ENCODE peak calls at places on chromosome 6, in six cellular contexts. W is GM23248, V is HCT116, D is neural progenitor cell, M is mesendoderm, E is H9. J is an unnamed sample. For H3K79me2, the result is how much of the 10 kb centered on the place peaks cover.

GRCh38 chr6:161318456-161318855 is 44.6 kb upstream of the AGPAT4 start:
- DNase-seq in W (no peak), V (no peak), D (peak), M (no peak), E (no peak), J (no peak)

GRCh38 chr6:154427425-154427824 is 70.8 kb upstream of the IPCEF1 start:
- DNase-seq in W (no peak), V (no peak), D (no peak), M (no peak), E (no peak), J (no peak)

GRCh38 chr6:107196143-107196542 is 80.8 kb upstream of the BEND3 start:
- DNase-seq in W (no peak), V (no peak), D (no peak), M (no peak), E (no peak), J (peak)

GRCh38 chr6:44615621-44616020 is 228.1 kb downstream of the CDC5L start:
- DNase-seq in W (no peak), V (no peak), D (no peak), M (no peak), E (no peak), J (no peak)

GRCh38 chr6:32083812-32084768 is 25.0 kb downstream of the TNXB start:
- DNase-seq in W (no peak), V (no peak), D (no peak), M (no peak), E (no peak), J (no peak)

GRCh38 chr6:65637289-65638046 is 69.6 kb downstream of the EYS start:
- DNase-seq in W (no peak), V (no peak), D (no peak), M (no peak), E (no peak), J (no peak)

GRCh38 chr6:38239719-38240451 is 399.8 kb downstream of the BTBD9 start:
- DNase-seq in W (peak), V (no peak), D (no peak), M (peak), E (no peak), J (peak)

GRCh38 chr6:144334150-144334708 is 49.1 kb downstream of the UTRN start:
- DNase-seq in W (no peak), V (no peak), D (no peak), M (no peak), E (no peak), J (no peak)

GRCh38 chr6:35363293-35363750 is 21.0 kb downstream of the PPARD start:
- DNase-seq in W (peak), V (no peak), D (peak), M (peak), E (peak), J (peak)

GRCh38 chr6:152301021-152301805 is 335.9 kb downstream of the SYNE1 start:
- DNase-seq in W (no peak), V (no peak), D (no peak), M (no peak), E (no peak), J (peak)

GRCh38 chr6:39214120-39214813 is 15.0 kb downstream of the KCNK5 start:
- DNase-seq in W (no peak), V (no peak), D (no peak), M (no peak), E (no peak), J (no peak)

GRCh38 chr6:155224031-155224451 is 39.8 kb upstream of the CLDN20 start:
- DNase-seq in W (peak), V (peak), D (no peak), M (no peak), E (no peak), J (peak)

GRCh38 chr6:166106076-166106686 is 61.5 kb downstream of the TBXT start:
- DNase-seq in W (peak), V (peak), D (peak), M (peak), E (peak), J (peak)

GRCh38 chr6:50721978-50722377 is 8.7 kb downstream of the TFAP2D start:
- DNase-seq in W (no peak), V (no peak), D (no peak), M (no peak), E (no peak), J (no peak)

GRCh38 chr6:161362266-161362665 is 88.4 kb upstream of the AGPAT4 start:
- DNase-seq in W (no peak), V (no peak), D (no peak), M (no peak), E (no peak), J (no peak)

GRCh38 chr6:130632288-130632687 is 194.9 kb upstream of the SMLR1 start:
- DNase-seq in W (peak), V (no peak), D (peak), M (no peak), E (no peak), J (no peak)

GRCh38 chr6:73121421-73121993 is 103.8 kb downstream of the KHDC1L start:
- DNase-seq in W (peak), V (no peak), D (no peak), M (peak), E (no peak), J (peak)

GRCh38 chr6:11854418-11855165 is 76.0 kb upstream of the ADTRP start:
- DNase-seq in W (peak), V (no peak), D (no peak), M (no peak), E (no peak), J (peak)

GRCh38 chr6:16438677-16439615 is 200.6 kb downstream of the GMPR start:
- DNase-seq in W (peak), V (no peak), D (no peak), M (peak), E (no peak), J (peak)

GRCh38 chr6:114364295-114364694 is 21.5 kb upstream of the HS3ST5 start:
- DNase-seq in W (peak), V (no peak), D (peak), M (peak), E (peak), J (peak)

GRCh38 chr6:139369568-139370046 is 4.8 kb downstream of the CITED2 start:
- DNase-seq in W (peak), V (no peak), D (peak), M (peak), E (no peak), J (peak)

GRCh38 chr6:73610444-73611275 is 43.1 kb downstream of the SLC17A5 start:
- DNase-seq in W (peak), V (peak), D (peak), M (peak), E (no peak), J (peak)

GRCh38 chr6:91462236-91462635 is 875.4 kb upstream of the MAP3K7 start:
- DNase-seq in W (no peak), V (no peak), D (no peak), M (no peak), E (no peak), J (peak)

DNA sequence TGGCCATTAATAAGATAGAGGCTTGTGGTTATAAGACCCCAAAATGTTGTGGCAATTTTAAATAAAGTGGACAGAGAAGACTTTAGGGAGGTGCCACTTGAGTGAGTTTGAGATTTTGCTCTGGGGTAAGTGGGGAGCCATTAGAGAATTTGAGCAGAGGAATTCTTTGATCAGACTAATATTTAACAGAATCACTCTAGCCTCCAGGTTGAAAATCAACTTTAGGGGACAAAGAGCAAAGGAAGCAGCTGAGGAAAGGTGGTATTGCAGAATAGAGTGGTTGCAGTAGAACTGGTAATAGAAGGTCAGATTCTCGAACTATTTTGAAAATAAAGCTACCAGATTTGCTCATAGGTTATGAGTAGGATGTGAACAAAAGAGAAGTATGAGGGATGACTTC is 50.7 kb upstream of the RNF146 start:
- DNase-seq in W (no peak), V (no peak), D (no peak), M (no peak), E (no peak), J (no peak)
- H3K4me2 ChIP-seq in W (no peak), V (no peak), D (no peak), M (no peak), E (no peak), J (no peak)

DNA sequence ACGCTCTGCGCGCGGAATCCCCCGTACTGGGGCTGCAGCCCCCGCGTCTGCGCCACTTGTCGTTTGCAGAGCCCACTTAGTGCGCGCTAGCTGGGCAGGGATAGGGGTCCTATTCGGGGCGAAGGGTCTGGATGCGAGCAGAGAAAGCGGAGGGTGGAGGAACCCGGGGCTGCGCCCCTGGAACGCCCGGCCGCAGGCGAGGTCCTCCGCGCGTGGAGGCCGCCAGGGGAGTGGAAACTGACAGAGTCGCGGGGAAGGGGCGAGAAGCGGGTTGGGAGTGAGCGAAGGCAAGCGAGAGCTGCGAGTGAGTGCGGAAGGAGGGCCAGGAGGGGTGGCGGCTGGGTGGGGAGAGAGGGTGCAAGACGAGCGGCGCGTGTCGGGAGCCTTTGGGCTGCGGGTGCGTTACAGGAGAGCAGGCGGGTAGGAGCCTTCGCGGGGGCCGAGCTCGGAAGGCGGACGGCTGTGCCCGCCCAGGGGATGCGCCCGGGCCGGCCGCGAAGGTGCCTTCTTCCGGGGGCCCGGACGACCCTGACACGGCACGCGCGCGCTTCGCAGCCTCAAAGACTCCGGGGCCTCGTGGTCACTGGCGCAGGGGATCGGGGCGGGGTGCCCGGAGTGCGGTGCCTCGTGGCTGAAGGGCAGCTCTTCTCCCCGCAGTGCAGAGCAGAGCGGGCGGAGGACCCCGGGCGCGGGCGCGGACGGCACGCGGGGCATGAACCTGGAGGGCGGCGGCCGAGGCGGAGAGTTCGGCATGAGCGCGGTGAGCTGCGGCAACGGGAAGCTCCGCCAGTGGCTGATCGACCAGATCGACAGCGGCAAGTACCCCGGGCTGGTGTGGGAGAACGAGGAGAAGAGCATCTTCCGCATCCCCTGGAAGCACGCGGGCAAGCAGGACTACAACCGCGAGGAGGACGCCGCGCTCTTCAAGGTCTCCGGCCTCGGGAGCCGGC is 1.2 kb downstream of the IRF4 start:
- DNase-seq in W (peak), V (no peak), D (peak), M (peak), E (no peak), J (peak)
- H3K79me2 ChIP-seq in W (under half), V (under half), D (under half), M (under half), E (under half), J (under half)

GRCh38 chr6:21870071-21870729 is 276.6 kb downstream of the SOX4 start:
- DNase-seq in W (no peak), V (no peak), D (no peak), M (no peak), E (no peak), J (no peak)

GRCh38 chr6:21873562-21873961 is 280.0 kb downstream of the SOX4 start:
- DNase-seq in W (peak), V (no peak), D (no peak), M (no peak), E (no peak), J (peak)

GRCh38 chr6:21869085-21869771 is 275.7 kb downstream of the SOX4 start:
- DNase-seq in W (no peak), V (no peak), D (no peak), M (no peak), E (no peak), J (no peak)

GRCh38 chr6:21871831-21872230 is 278.3 kb downstream of the SOX4 start:
- DNase-seq in W (no peak), V (no peak), D (no peak), M (no peak), E (no peak), J (no peak)

GRCh38 chr6:21874372-21874771 is 280.8 kb downstream of the SOX4 start:
- DNase-seq in W (no peak), V (no peak), D (no peak), M (peak), E (no peak), J (no peak)
- H3K4me2 ChIP-seq in W (no peak), V (no peak), D (no peak), M (no peak), E (no peak), J (no peak)

GRCh38 chr6:85678000-85678601 is 35.4 kb upstream of the SYNCRIP start:
- DNase-seq in W (peak), V (no peak), D (no peak), M (no peak), E (no peak), J (no peak)
- H3K79me2 ChIP-seq in W (half or more), V (half or more), D (half or more), M (under half), E (under half), J (half or more)

DNA sequence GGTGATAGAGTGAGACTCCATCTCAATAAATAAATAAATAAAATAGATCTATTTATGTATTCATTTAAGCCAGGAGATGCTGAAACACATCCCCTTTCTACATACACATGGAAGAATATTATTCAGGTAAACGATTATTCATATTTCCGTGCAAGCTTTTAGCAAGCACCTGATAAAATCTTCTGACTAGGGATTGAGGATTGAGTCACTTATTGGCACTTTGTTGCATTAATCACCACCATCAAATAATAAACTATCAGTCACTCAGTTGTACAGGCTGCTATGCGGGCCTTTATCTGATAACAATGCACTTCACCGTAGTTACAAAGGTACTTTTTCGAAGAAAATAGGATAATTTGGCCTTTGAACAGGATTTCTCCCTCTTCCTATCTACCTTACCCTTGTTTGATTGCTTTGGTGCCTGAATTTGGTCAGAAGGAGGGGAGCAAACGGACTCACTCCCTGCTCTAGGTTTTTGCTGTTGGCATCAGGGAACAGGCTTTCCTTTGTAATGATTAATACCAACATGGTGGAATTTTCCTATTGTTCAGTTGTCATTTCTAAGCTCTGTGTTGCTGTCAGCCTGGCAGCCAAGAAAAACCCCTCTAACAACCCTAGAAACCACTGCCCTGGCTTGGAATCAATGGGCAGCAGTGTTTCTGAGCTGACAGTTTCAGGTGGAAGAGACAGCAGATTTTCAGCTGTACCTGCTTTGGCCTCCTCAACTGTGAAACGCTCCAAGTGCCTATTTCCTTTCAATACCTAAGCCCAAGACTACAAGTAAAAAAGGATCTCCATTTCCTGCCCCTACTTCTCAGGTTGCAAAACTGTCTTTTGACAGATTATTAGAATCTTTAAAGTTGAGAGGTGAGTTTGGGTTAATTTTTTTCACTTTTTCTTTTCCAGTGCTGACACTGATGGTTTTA is 63.0 kb downstream of the MYB start:
- DNase-seq in W (no peak), V (no peak), D (no peak), M (no peak), E (no peak), J (no peak)
- H3K4me2 ChIP-seq in W (no peak), V (no peak), D (no peak), M (no peak), E (no peak), J (no peak)

DNA sequence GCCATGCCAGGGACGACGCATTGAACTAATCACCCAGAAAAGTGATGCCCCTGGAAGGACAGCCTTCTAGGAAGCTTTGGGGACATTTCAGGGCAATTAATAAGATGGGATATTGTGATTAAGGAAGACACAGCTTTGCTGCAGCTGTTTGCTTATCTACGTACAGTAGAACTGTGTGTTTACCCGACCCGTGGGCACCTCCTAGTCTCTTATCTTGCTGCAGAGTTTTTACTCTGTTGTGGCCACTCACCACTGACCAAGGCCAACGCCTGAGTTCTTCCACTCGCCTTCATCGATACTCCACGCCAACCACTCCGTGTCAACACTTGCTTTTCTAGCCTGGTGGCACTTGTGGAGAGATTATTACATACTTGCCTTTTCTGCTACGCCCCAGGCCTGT is 105.9 kb upstream of the MLN start:
- DNase-seq in W (no peak), V (no peak), D (no peak), M (no peak), E (no peak), J (no peak)
- H3K79me2 ChIP-seq in W (under half), V (under half), D (under half), M (under half), E (under half), J (under half)

GRCh38 chr6:170149681-170150589 is 140.9 kb downstream of the DLL1 start:
- DNase-seq in W (no peak), V (no peak), D (no peak), M (no peak), E (no peak), J (no peak)

GRCh38 chr6:170148709-170149470 is 142.0 kb downstream of the DLL1 start:
- DNase-seq in W (no peak), V (no peak), D (no peak), M (no peak), E (no peak), J (no peak)

GRCh38 chr6:170147056-170147787 is 143.7 kb downstream of the DLL1 start:
- DNase-seq in W (peak), V (no peak), D (no peak), M (no peak), E (no peak), J (no peak)

GRCh38 chr6:170146640-170147039 is 144.2 kb downstream of the DLL1 start:
- DNase-seq in W (no peak), V (no peak), D (no peak), M (no peak), E (no peak), J (no peak)

GRCh38 chr6:170147832-170148708 is 142.8 kb downstream of the DLL1 start:
- DNase-seq in W (no peak), V (no peak), D (peak), M (peak), E (peak), J (no peak)
- H3K4me2 ChIP-seq in W (no peak), V (no peak), D (no peak), M (no peak), E (no peak), J (no peak)

GRCh38 chr6:143068001-143068400 is 7.3 kb downstream of the AIG1 start:
- DNase-seq in W (peak), V (no peak), D (no peak), M (no peak), E (no peak), J (peak)
- H3K79me2 ChIP-seq in W (under half), V (under half), D (under half), M (under half), E (under half), J (under half)

DNA sequence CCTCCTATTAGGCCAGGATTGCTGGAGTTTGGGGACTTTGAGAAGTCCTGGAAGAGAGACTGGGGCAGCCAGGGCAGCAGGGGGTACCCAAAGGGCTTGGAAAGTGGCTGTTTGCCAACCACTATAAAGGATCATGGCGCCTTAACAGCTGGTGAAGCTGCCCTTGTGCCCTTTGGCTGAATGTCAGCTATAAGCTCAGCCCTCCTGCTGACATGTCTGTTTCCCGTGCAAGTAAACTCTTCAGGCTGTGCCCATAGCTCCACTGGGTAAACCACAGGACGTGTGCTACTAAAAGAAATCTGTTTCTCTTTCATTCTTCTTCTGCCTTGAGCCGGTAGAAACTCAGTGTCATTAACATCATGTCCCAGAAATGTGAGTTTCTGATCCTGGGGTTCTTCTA is 97.3 kb downstream of the CAP2 start:
- DNase-seq in W (no peak), V (no peak), D (no peak), M (no peak), E (no peak), J (no peak)
- H3K4me2 ChIP-seq in W (no peak), V (no peak), D (no peak), M (no peak), E (no peak), J (no peak)